ENCODE peak calls at places on chromosomes 3 and 15, in eight cellular contexts. One of them, this sample, is unnamed.

GRCh38 chr3:10160346-10160745 is 4.4 kb upstream of the IRAK2 start:
- DNase-seq in body of pancreas: no peak
- DNase-seq in CD8-positive, alpha-beta T cell: no peak
- DNase-seq in right lobe of liver: no peak
- DNase-seq in ovary: no peak
- DNase-seq in right atrium auricular region: no peak
- DNase-seq in iPS DF 6.9: no peak
- DNase-seq in sigmoid colon: no peak
- DNase-seq in this sample: no peak

GRCh38 chr3:71512000-71512399 is 71.5 kb downstream of the FOXP1 start:
- DNase-seq in iPS DF 6.9: no peak
- DNase-seq in ovary: no peak
- DNase-seq in body of pancreas: no peak
- DNase-seq in right atrium auricular region: no peak
- DNase-seq in CD8-positive, alpha-beta T cell: peak
- DNase-seq in right lobe of liver: no peak
- DNase-seq in sigmoid colon: no peak
- DNase-seq in this sample: no peak

GRCh38 chr15:66114863-66115425 is 138.6 kb downstream of the MEGF11 start:
- DNase-seq in right atrium auricular region: no peak
- DNase-seq in right lobe of liver: peak
- DNase-seq in ovary: no peak
- DNase-seq in body of pancreas: no peak
- DNase-seq in CD8-positive, alpha-beta T cell: no peak
- DNase-seq in sigmoid colon: no peak
- DNase-seq in iPS DF 6.9: no peak
- DNase-seq in this sample: no peak

GRCh38 chr15:57422113-57422754 is 45.9 kb downstream of the CGNL1 start:
- DNase-seq in ovary: no peak
- DNase-seq in CD8-positive, alpha-beta T cell: no peak
- DNase-seq in right lobe of liver: no peak
- DNase-seq in iPS DF 6.9: no peak
- DNase-seq in body of pancreas: no peak
- DNase-seq in sigmoid colon: no peak
- DNase-seq in right atrium auricular region: no peak
- DNase-seq in this sample: no peak

GRCh38 chr3:77601853-77602440 is 562.0 kb downstream of the ROBO2 start:
- DNase-seq in right atrium auricular region: no peak
- DNase-seq in body of pancreas: no peak
- DNase-seq in iPS DF 6.9: no peak
- DNase-seq in ovary: no peak
- DNase-seq in right lobe of liver: no peak
- DNase-seq in sigmoid colon: no peak
- DNase-seq in CD8-positive, alpha-beta T cell: no peak
- DNase-seq in this sample: no peak

GRCh38 chr15:73570355-73571032 is 62.7 kb downstream of the NPTN start:
- DNase-seq in iPS DF 6.9: no peak
- DNase-seq in CD8-positive, alpha-beta T cell: no peak
- DNase-seq in body of pancreas: no peak
- DNase-seq in sigmoid colon: no peak
- DNase-seq in right lobe of liver: no peak
- DNase-seq in ovary: no peak
- DNase-seq in right atrium auricular region: no peak
- DNase-seq in this sample: no peak

GRCh38 chr3:197305854-197306253 is 7.4 kb upstream of the DLG1 start:
- DNase-seq in CD8-positive, alpha-beta T cell: no peak
- DNase-seq in iPS DF 6.9: no peak
- DNase-seq in sigmoid colon: no peak
- DNase-seq in right lobe of liver: no peak
- DNase-seq in right atrium auricular region: no peak
- DNase-seq in body of pancreas: no peak
- DNase-seq in ovary: no peak
- DNase-seq in this sample: no peak

GRCh38 chr3:173869786-173870185 is 472.2 kb downstream of the NLGN1 start:
- DNase-seq in sigmoid colon: no peak
- DNase-seq in right lobe of liver: no peak
- DNase-seq in right atrium auricular region: no peak
- DNase-seq in CD8-positive, alpha-beta T cell: no peak
- DNase-seq in body of pancreas: no peak
- DNase-seq in ovary: no peak
- DNase-seq in iPS DF 6.9: no peak
- DNase-seq in this sample: no peak

GRCh38 chr3:42376397-42376798 is 34.0 kb downstream of the LYZL4 start:
- DNase-seq in iPS DF 6.9: no peak
- DNase-seq in right atrium auricular region: no peak
- DNase-seq in right lobe of liver: no peak
- DNase-seq in body of pancreas: peak
- DNase-seq in ovary: no peak
- DNase-seq in CD8-positive, alpha-beta T cell: no peak
- DNase-seq in sigmoid colon: no peak
- DNase-seq in this sample: no peak

GRCh38 chr3:13113346-13114335 is 40.4 kb upstream of the IQSEC1 start:
- DNase-seq in iPS DF 6.9: no peak
- DNase-seq in ovary: no peak
- DNase-seq in CD8-positive, alpha-beta T cell: no peak
- DNase-seq in right lobe of liver: peak
- DNase-seq in sigmoid colon: peak
- DNase-seq in right atrium auricular region: no peak
- DNase-seq in body of pancreas: peak
- DNase-seq in this sample: no peak

GRCh38 chr15:32871887-32872286 is 154.1 kb downstream of the GREM1 start:
- DNase-seq in right lobe of liver: no peak
- DNase-seq in ovary: no peak
- DNase-seq in body of pancreas: no peak
- DNase-seq in iPS DF 6.9: no peak
- DNase-seq in CD8-positive, alpha-beta T cell: no peak
- DNase-seq in sigmoid colon: no peak
- DNase-seq in right atrium auricular region: no peak
- DNase-seq in this sample: no peak

GRCh38 chr3:120450914-120451669 is at the start of gene FSTL1:
- DNase-seq in right lobe of liver: no peak
- DNase-seq in iPS DF 6.9: no peak
- DNase-seq in body of pancreas: peak
- DNase-seq in CD8-positive, alpha-beta T cell: no peak
- DNase-seq in right atrium auricular region: peak
- DNase-seq in sigmoid colon: peak
- DNase-seq in ovary: peak
- DNase-seq in this sample: no peak

GRCh38 chr15:69215636-69216035 is 55.2 kb downstream of the GLCE start:
- DNase-seq in sigmoid colon: no peak
- DNase-seq in right atrium auricular region: no peak
- DNase-seq in CD8-positive, alpha-beta T cell: no peak
- DNase-seq in iPS DF 6.9: no peak
- DNase-seq in right lobe of liver: no peak
- DNase-seq in body of pancreas: no peak
- DNase-seq in ovary: no peak
- DNase-seq in this sample: no peak

GRCh38 chr3:53286727-53287412 is 31.0 kb upstream of the TKT start:
- DNase-seq in iPS DF 6.9: no peak
- DNase-seq in body of pancreas: no peak
- DNase-seq in sigmoid colon: no peak
- DNase-seq in ovary: no peak
- DNase-seq in CD8-positive, alpha-beta T cell: no peak
- DNase-seq in right lobe of liver: no peak
- DNase-seq in right atrium auricular region: no peak
- DNase-seq in this sample: no peak

GRCh38 chr3:179020112-179020511 is 51.5 kb downstream of the ZMAT3 start:
- DNase-seq in body of pancreas: no peak
- DNase-seq in right lobe of liver: no peak
- DNase-seq in iPS DF 6.9: no peak
- DNase-seq in right atrium auricular region: no peak
- DNase-seq in CD8-positive, alpha-beta T cell: no peak
- DNase-seq in sigmoid colon: no peak
- DNase-seq in ovary: no peak
- DNase-seq in this sample: no peak

GRCh38 chr3:14765065-14765410 is 53.7 kb upstream of the FGD5 start:
- DNase-seq in right atrium auricular region: no peak
- DNase-seq in right lobe of liver: no peak
- DNase-seq in iPS DF 6.9: no peak
- DNase-seq in ovary: no peak
- DNase-seq in CD8-positive, alpha-beta T cell: no peak
- DNase-seq in sigmoid colon: no peak
- DNase-seq in body of pancreas: no peak
- DNase-seq in this sample: no peak

GRCh38 chr3:27945229-27945628 is 223.1 kb upstream of the EOMES start:
- DNase-seq in iPS DF 6.9: no peak
- DNase-seq in ovary: no peak
- DNase-seq in right atrium auricular region: no peak
- DNase-seq in body of pancreas: no peak
- DNase-seq in CD8-positive, alpha-beta T cell: no peak
- DNase-seq in sigmoid colon: no peak
- DNase-seq in right lobe of liver: no peak
- DNase-seq in this sample: no peak

GRCh38 chr3:121462565-121462964 is 83.2 kb downstream of the POLQ start:
- DNase-seq in sigmoid colon: no peak
- DNase-seq in right lobe of liver: no peak
- DNase-seq in iPS DF 6.9: no peak
- DNase-seq in body of pancreas: no peak
- DNase-seq in ovary: no peak
- DNase-seq in CD8-positive, alpha-beta T cell: no peak
- DNase-seq in right atrium auricular region: no peak
- DNase-seq in this sample: no peak

GRCh38 chr3:52779411-52780297 is 2.3 kb downstream of the ITIH1 start:
- DNase-seq in right atrium auricular region: peak
- DNase-seq in CD8-positive, alpha-beta T cell: no peak
- DNase-seq in right lobe of liver: peak
- DNase-seq in iPS DF 6.9: no peak
- DNase-seq in body of pancreas: no peak
- DNase-seq in ovary: peak
- DNase-seq in sigmoid colon: peak
- DNase-seq in this sample: no peak

GRCh38 chr15:57915827-57916531 is 149.5 kb downstream of the ALDH1A2 start:
- DNase-seq in right lobe of liver: no peak
- DNase-seq in sigmoid colon: no peak
- DNase-seq in iPS DF 6.9: no peak
- DNase-seq in right atrium auricular region: no peak
- DNase-seq in CD8-positive, alpha-beta T cell: no peak
- DNase-seq in body of pancreas: no peak
- DNase-seq in ovary: peak
- DNase-seq in this sample: no peak

GRCh38 chr3:5314897-5315296 is 127.4 kb downstream of the EDEM1 start:
- DNase-seq in iPS DF 6.9: no peak
- DNase-seq in right atrium auricular region: no peak
- DNase-seq in ovary: no peak
- DNase-seq in right lobe of liver: no peak
- DNase-seq in sigmoid colon: no peak
- DNase-seq in body of pancreas: no peak
- DNase-seq in CD8-positive, alpha-beta T cell: no peak
- DNase-seq in this sample: no peak

GRCh38 chr15:68311859-68312557 is 34.5 kb downstream of the FEM1B start:
- DNase-seq in iPS DF 6.9: no peak
- DNase-seq in ovary: no peak
- DNase-seq in body of pancreas: no peak
- DNase-seq in sigmoid colon: no peak
- DNase-seq in right lobe of liver: no peak
- DNase-seq in CD8-positive, alpha-beta T cell: no peak
- DNase-seq in right atrium auricular region: peak
- DNase-seq in this sample: no peak

GRCh38 chr3:4977001-4977888 is 2.0 kb upstream of the BHLHE40 start:
- DNase-seq in right atrium auricular region: peak
- DNase-seq in body of pancreas: peak
- DNase-seq in CD8-positive, alpha-beta T cell: peak
- DNase-seq in ovary: peak
- DNase-seq in iPS DF 6.9: no peak
- DNase-seq in sigmoid colon: peak
- DNase-seq in right lobe of liver: peak
- DNase-seq in this sample: peak

GRCh38 chr3:149476135-149476684 is 1.7 kb downstream of the TM4SF4 start:
- DNase-seq in iPS DF 6.9: no peak
- DNase-seq in right lobe of liver: peak
- DNase-seq in ovary: no peak
- DNase-seq in sigmoid colon: no peak
- DNase-seq in right atrium auricular region: no peak
- DNase-seq in body of pancreas: no peak
- DNase-seq in CD8-positive, alpha-beta T cell: no peak
- DNase-seq in this sample: no peak

GRCh38 chr3:149473314-149473990 is 1.0 kb upstream of the TM4SF4 start:
- DNase-seq in right atrium auricular region: no peak
- DNase-seq in sigmoid colon: no peak
- DNase-seq in CD8-positive, alpha-beta T cell: no peak
- DNase-seq in iPS DF 6.9: no peak
- DNase-seq in right lobe of liver: no peak
- DNase-seq in ovary: no peak
- DNase-seq in body of pancreas: peak
- DNase-seq in this sample: no peak

GRCh38 chr3:149472393-149472792 is 2.1 kb upstream of the TM4SF4 start:
- DNase-seq in iPS DF 6.9: no peak
- DNase-seq in sigmoid colon: no peak
- DNase-seq in body of pancreas: no peak
- DNase-seq in ovary: no peak
- DNase-seq in CD8-positive, alpha-beta T cell: no peak
- DNase-seq in right lobe of liver: no peak
- DNase-seq in right atrium auricular region: no peak
- DNase-seq in this sample: no peak

GRCh38 chr3:149475451-149476060 is 1.1 kb downstream of the TM4SF4 start:
- DNase-seq in right lobe of liver: peak
- DNase-seq in ovary: no peak
- DNase-seq in body of pancreas: no peak
- DNase-seq in CD8-positive, alpha-beta T cell: no peak
- DNase-seq in right atrium auricular region: no peak
- DNase-seq in sigmoid colon: no peak
- DNase-seq in iPS DF 6.9: no peak
- DNase-seq in this sample: no peak

GRCh38 chr3:149473991-149474819 is at the start of gene TM4SF4:
- DNase-seq in body of pancreas: no peak
- DNase-seq in iPS DF 6.9: no peak
- DNase-seq in right atrium auricular region: no peak
- DNase-seq in sigmoid colon: no peak
- DNase-seq in ovary: no peak
- DNase-seq in CD8-positive, alpha-beta T cell: no peak
- DNase-seq in right lobe of liver: no peak
- DNase-seq in this sample: no peak
- H3K27ac ChIP-seq in body of pancreas: peak
- H3K27ac ChIP-seq in iPS DF 6.9: no peak
- H3K27ac ChIP-seq in right atrium auricular region: no peak
- H3K27ac ChIP-seq in sigmoid colon: no peak
- H3K27ac ChIP-seq in ovary: peak
- H3K27ac ChIP-seq in CD8-positive, alpha-beta T cell: no peak
- H3K27ac ChIP-seq in right lobe of liver: peak
- H3K27ac ChIP-seq in this sample: no peak

GRCh38 chr3:66041828-66042227 is 3.1 kb upstream of the MAGI1 start:
- DNase-seq in ovary: no peak
- DNase-seq in right atrium auricular region: no peak
- DNase-seq in sigmoid colon: no peak
- DNase-seq in iPS DF 6.9: no peak
- DNase-seq in right lobe of liver: no peak
- DNase-seq in body of pancreas: no peak
- DNase-seq in CD8-positive, alpha-beta T cell: no peak
- DNase-seq in this sample: no peak
- H3K27ac ChIP-seq in ovary: no peak
- H3K27ac ChIP-seq in right atrium auricular region: no peak
- H3K27ac ChIP-seq in sigmoid colon: no peak
- H3K27ac ChIP-seq in iPS DF 6.9: no peak
- H3K27ac ChIP-seq in right lobe of liver: no peak
- H3K27ac ChIP-seq in body of pancreas: no peak
- H3K27ac ChIP-seq in CD8-positive, alpha-beta T cell: no peak
- H3K27ac ChIP-seq in this sample: no peak

GRCh38 chr3:112086018-112086854 is at the start of gene C3orf52:
- DNase-seq in right atrium auricular region: peak
- DNase-seq in ovary: peak
- DNase-seq in iPS DF 6.9: peak
- DNase-seq in body of pancreas: peak
- DNase-seq in CD8-positive, alpha-beta T cell: peak
- DNase-seq in right lobe of liver: peak
- DNase-seq in sigmoid colon: peak
- DNase-seq in this sample: peak
- H3K27ac ChIP-seq in right atrium auricular region: peak
- H3K27ac ChIP-seq in ovary: no peak
- H3K27ac ChIP-seq in iPS DF 6.9: no peak
- H3K27ac ChIP-seq in body of pancreas: peak
- H3K27ac ChIP-seq in CD8-positive, alpha-beta T cell: no peak
- H3K27ac ChIP-seq in right lobe of liver: no peak
- H3K27ac ChIP-seq in sigmoid colon: no peak
- H3K27ac ChIP-seq in this sample: no peak

GRCh38 chr15:60553163-60553562 is 74.2 kb upstream of the ICE2 start:
- DNase-seq in sigmoid colon: no peak
- DNase-seq in right atrium auricular region: no peak
- DNase-seq in iPS DF 6.9: no peak
- DNase-seq in CD8-positive, alpha-beta T cell: no peak
- DNase-seq in right lobe of liver: no peak
- DNase-seq in ovary: no peak
- DNase-seq in body of pancreas: no peak
- DNase-seq in this sample: no peak
- H3K27ac ChIP-seq in sigmoid colon: no peak
- H3K27ac ChIP-seq in right atrium auricular region: no peak
- H3K27ac ChIP-seq in iPS DF 6.9: no peak
- H3K27ac ChIP-seq in CD8-positive, alpha-beta T cell: no peak
- H3K27ac ChIP-seq in right lobe of liver: no peak
- H3K27ac ChIP-seq in ovary: no peak
- H3K27ac ChIP-seq in body of pancreas: no peak
- H3K27ac ChIP-seq in this sample: peak